ENCODE peak calls at places on chromosomes 11 and 22, in five cellular contexts. One of them, this sample, is unnamed.

GRCh38 chr11:61551630-61552029 is 29.2 kb downstream of the SYT7 start:
- DNase-seq in IMR-90: peak; percentile 50
- DNase-seq in H1: no peak
- DNase-seq in neuronal stem cell: no peak
- DNase-seq in H9: no peak
- DNase-seq in this sample: no peak

GRCh38 chr11:19933801-19934488 is 221.3 kb downstream of the NAV2 start:
- DNase-seq in IMR-90: no peak
- DNase-seq in H1: no peak
- DNase-seq in neuronal stem cell: no peak
- DNase-seq in H9: no peak
- DNase-seq in this sample: no peak

GRCh38 chr22:37951305-37951704 is 2.1 kb downstream of the C22orf23 start:
- DNase-seq in IMR-90: peak; percentile 32
- DNase-seq in H1: no peak
- DNase-seq in neuronal stem cell: no peak
- DNase-seq in H9: peak; percentile 65
- DNase-seq in this sample: peak; percentile 31

GRCh38 chr22:42151924-42152635 is 21.5 kb upstream of the CYP2D6 start:
- DNase-seq in IMR-90: no peak
- DNase-seq in H1: no peak
- DNase-seq in neuronal stem cell: no peak
- DNase-seq in H9: peak; percentile 45
- DNase-seq in this sample: no peak

GRCh38 chr11:108221401-108221800 is 1.0 kb downstream of the NPAT start:
- DNase-seq in IMR-90: peak; percentile 45
- DNase-seq in H1: no peak
- DNase-seq in neuronal stem cell: no peak
- DNase-seq in H9: no peak
- DNase-seq in this sample: peak; percentile 48

GRCh38 chr22:30523646-30524489 is 18.4 kb upstream of the SEC14L4 start:
- DNase-seq in IMR-90: no peak
- DNase-seq in H1: no peak
- DNase-seq in neuronal stem cell: no peak
- DNase-seq in H9: no peak
- DNase-seq in this sample: no peak

GRCh38 chr22:31099841-31100761 is 7.3 kb downstream of the SELENOM start:
- DNase-seq in IMR-90: no peak
- DNase-seq in H1: no peak
- DNase-seq in neuronal stem cell: no peak
- DNase-seq in H9: no peak
- DNase-seq in this sample: no peak

GRCh38 chr11:47380078-47380477 is 1.7 kb upstream of the SPI1 start:
- DNase-seq in IMR-90: no peak
- DNase-seq in H1: no peak
- DNase-seq in neuronal stem cell: no peak
- DNase-seq in H9: no peak
- DNase-seq in this sample: no peak

GRCh38 chr22:42202669-42203068 is 67.8 kb downstream of the TCF20 start:
- DNase-seq in IMR-90: peak; percentile 67
- DNase-seq in H1: no peak
- DNase-seq in neuronal stem cell: no peak
- DNase-seq in H9: no peak
- DNase-seq in this sample: peak; percentile 53

DNA sequence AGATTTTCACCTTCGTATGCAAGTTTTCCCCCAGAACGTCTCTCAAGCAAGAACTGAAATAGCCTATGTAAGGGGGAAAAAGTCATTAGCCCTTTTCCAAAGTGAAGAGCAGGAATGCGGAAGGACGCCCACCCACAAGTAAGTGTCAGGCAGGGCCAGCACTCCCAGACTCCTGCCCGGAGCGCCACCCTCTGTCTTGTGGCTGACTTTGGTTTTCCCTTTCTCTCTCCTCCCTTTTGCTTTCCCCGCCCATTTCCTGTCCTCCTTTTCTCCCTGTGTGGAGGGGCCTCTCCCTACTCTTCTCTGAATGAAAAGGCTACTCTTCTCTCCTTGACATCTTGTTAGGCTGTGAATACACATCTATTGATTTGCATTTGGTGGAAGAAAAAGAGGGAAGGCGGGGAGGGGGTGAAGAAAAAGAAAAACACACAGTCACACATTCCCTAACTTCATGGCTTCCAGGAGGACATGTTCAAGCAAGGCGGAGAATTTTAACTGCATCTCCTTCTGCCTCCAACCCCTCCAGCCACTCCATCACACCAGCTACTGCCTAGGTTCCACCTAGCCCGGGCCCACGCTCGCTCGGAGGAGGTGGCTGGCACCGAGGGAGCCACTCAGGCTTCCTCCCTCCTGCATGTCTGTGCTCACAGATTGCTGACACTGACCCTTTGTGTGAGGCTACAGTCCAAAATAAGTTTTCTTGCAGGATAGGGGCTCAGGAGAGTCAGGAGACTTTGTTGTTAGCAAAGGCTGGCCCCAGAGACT is 9.2 kb upstream of the OPCML start:
- DNase-seq in IMR-90: no peak
- DNase-seq in H1: peak; percentile 57
- DNase-seq in neuronal stem cell: peak; percentile 57
- DNase-seq in H9: peak; percentile 94
- DNase-seq in this sample: no peak
- H2BK5ac ChIP-seq in IMR-90: no peak overlapping the region
- H2BK5ac ChIP-seq in H1: peak overlapping the region; percentile 80
- H2BK5ac ChIP-seq in neuronal stem cell: no peak overlapping the region
- H2BK5ac ChIP-seq in H9: no peak overlapping the region
- H2BK5ac ChIP-seq in this sample: no peak overlapping the region

GRCh38 chr22:20916916-20917810 is at the start of gene CRKL:
- DNase-seq in IMR-90: peak; percentile 97
- DNase-seq in H1: peak; percentile 91
- DNase-seq in neuronal stem cell: peak; percentile 98
- DNase-seq in H9: peak; percentile 98
- DNase-seq in this sample: peak; percentile 97
- H2AK5ac ChIP-seq in IMR-90: peak within 1 kb of the TSS; percentile 84
- H2AK5ac ChIP-seq in H1: no peak within 1 kb of the TSS
- H2AK5ac ChIP-seq in neuronal stem cell: peak within 1 kb of the TSS; percentile 98
- H2AK5ac ChIP-seq in H9: no peak within 1 kb of the TSS
- H2AK5ac ChIP-seq in this sample: peak within 1 kb of the TSS; percentile 54

GRCh38 chr22:35218079-35218478 is 39.2 kb upstream of the HMGXB4 start:
- DNase-seq in IMR-90: peak; percentile 8
- DNase-seq in H1: no peak
- DNase-seq in neuronal stem cell: no peak
- DNase-seq in H9: no peak
- DNase-seq in this sample: no peak

GRCh38 chr22:35215993-35216392 is 41.3 kb upstream of the HMGXB4 start:
- DNase-seq in IMR-90: no peak
- DNase-seq in H1: no peak
- DNase-seq in neuronal stem cell: no peak
- DNase-seq in H9: no peak
- DNase-seq in this sample: no peak

GRCh38 chr22:35217541-35217940 is 39.8 kb upstream of the HMGXB4 start:
- DNase-seq in IMR-90: no peak
- DNase-seq in H1: no peak
- DNase-seq in neuronal stem cell: no peak
- DNase-seq in H9: no peak
- DNase-seq in this sample: no peak

GRCh38 chr22:35220221-35220620 is 37.1 kb upstream of the HMGXB4 start:
- DNase-seq in IMR-90: no peak
- DNase-seq in H1: no peak
- DNase-seq in neuronal stem cell: no peak
- DNase-seq in H9: no peak
- DNase-seq in this sample: no peak

DNA sequence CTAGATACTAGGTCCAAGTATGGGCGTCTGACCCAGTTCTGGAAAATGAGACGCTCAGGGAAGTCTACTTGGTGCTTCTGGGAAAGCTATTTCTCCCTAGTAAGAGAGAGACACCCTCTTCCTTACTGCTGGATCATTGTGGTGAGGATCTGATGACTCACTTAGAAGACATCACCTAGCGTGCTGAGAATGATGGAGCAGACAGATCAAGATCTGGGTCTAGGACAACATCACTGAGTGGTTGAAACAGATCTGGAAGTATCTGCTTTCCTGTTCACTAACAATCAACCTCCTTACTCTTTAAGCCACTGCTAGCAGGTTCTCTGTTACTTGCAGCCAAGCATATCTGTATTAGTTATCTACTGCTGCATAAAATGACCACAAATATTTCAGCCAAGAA is 38.3 kb upstream of the HMGXB4 start:
- DNase-seq in IMR-90: peak; percentile 69
- DNase-seq in H1: no peak
- DNase-seq in neuronal stem cell: no peak
- DNase-seq in H9: no peak
- DNase-seq in this sample: peak; percentile 66
- H2BK5ac ChIP-seq in IMR-90: no peak overlapping the region
- H2BK5ac ChIP-seq in H1: no peak overlapping the region
- H2BK5ac ChIP-seq in neuronal stem cell: no peak overlapping the region
- H2BK5ac ChIP-seq in H9: no peak overlapping the region
- H2BK5ac ChIP-seq in this sample: no peak overlapping the region

GRCh38 chr11:64923151-64923661 is 1.3 kb upstream of the PPP2R5B start:
- DNase-seq in IMR-90: no peak
- DNase-seq in H1: no peak
- DNase-seq in neuronal stem cell: no peak
- DNase-seq in H9: no peak
- DNase-seq in this sample: no peak
- H2AK5ac ChIP-seq in IMR-90: peak overlapping the region; percentile 71
- H2AK5ac ChIP-seq in H1: no peak overlapping the region
- H2AK5ac ChIP-seq in neuronal stem cell: peak overlapping the region; percentile 96
- H2AK5ac ChIP-seq in H9: no peak overlapping the region
- H2AK5ac ChIP-seq in this sample: peak overlapping the region; percentile 65

GRCh38 chr11:96094156-96094555 is 170.2 kb upstream of the MTMR2 start:
- DNase-seq in IMR-90: no peak
- DNase-seq in H1: no peak
- DNase-seq in neuronal stem cell: no peak
- DNase-seq in H9: no peak
- DNase-seq in this sample: no peak

GRCh38 chr11:96088914-96089313 is 165.0 kb upstream of the MTMR2 start:
- DNase-seq in IMR-90: no peak
- DNase-seq in H1: no peak
- DNase-seq in neuronal stem cell: no peak
- DNase-seq in H9: no peak
- DNase-seq in this sample: peak; percentile 48

GRCh38 chr11:96092511-96092910 is 168.6 kb upstream of the MTMR2 start:
- DNase-seq in IMR-90: no peak
- DNase-seq in H1: no peak
- DNase-seq in neuronal stem cell: no peak
- DNase-seq in H9: no peak
- DNase-seq in this sample: no peak

GRCh38 chr11:96090711-96091110 is 166.8 kb upstream of the MTMR2 start:
- DNase-seq in IMR-90: peak; percentile 85
- DNase-seq in H1: no peak
- DNase-seq in neuronal stem cell: no peak
- DNase-seq in H9: no peak
- DNase-seq in this sample: peak; percentile 86

GRCh38 chr11:96091476-96091875 is 167.6 kb upstream of the MTMR2 start:
- DNase-seq in IMR-90: peak; percentile 27
- DNase-seq in H1: no peak
- DNase-seq in neuronal stem cell: no peak
- DNase-seq in H9: no peak
- DNase-seq in this sample: no peak
- H2BK5ac ChIP-seq in IMR-90: no peak overlapping the region
- H2BK5ac ChIP-seq in H1: no peak overlapping the region
- H2BK5ac ChIP-seq in neuronal stem cell: no peak overlapping the region
- H2BK5ac ChIP-seq in H9: no peak overlapping the region
- H2BK5ac ChIP-seq in this sample: no peak overlapping the region

GRCh38 chr11:476416-476815 is 26.3 kb downstream of the PTDSS2 start:
- DNase-seq in IMR-90: no peak
- DNase-seq in H1: no peak
- DNase-seq in neuronal stem cell: no peak
- DNase-seq in H9: no peak
- DNase-seq in this sample: no peak
- H2AK5ac ChIP-seq in IMR-90: no peak overlapping the region
- H2AK5ac ChIP-seq in H1: no peak overlapping the region
- H2AK5ac ChIP-seq in neuronal stem cell: no peak overlapping the region
- H2AK5ac ChIP-seq in H9: no peak overlapping the region
- H2AK5ac ChIP-seq in this sample: no peak overlapping the region

GRCh38 chr11:123378096-123378495 is 52.0 kb upstream of the GRAMD1B start:
- DNase-seq in IMR-90: no peak
- DNase-seq in H1: no peak
- DNase-seq in neuronal stem cell: no peak
- DNase-seq in H9: no peak
- DNase-seq in this sample: no peak
- H2BK5ac ChIP-seq in IMR-90: no peak overlapping the region
- H2BK5ac ChIP-seq in H1: no peak overlapping the region
- H2BK5ac ChIP-seq in neuronal stem cell: no peak overlapping the region
- H2BK5ac ChIP-seq in H9: no peak overlapping the region
- H2BK5ac ChIP-seq in this sample: no peak overlapping the region

GRCh38 chr11:69144719-69145365 is 10.9 kb upstream of the SMIM38 start:
- DNase-seq in IMR-90: peak; percentile 70
- DNase-seq in H1: no peak
- DNase-seq in neuronal stem cell: no peak
- DNase-seq in H9: no peak
- DNase-seq in this sample: no peak

GRCh38 chr11:69140635-69141034 is 15.1 kb upstream of the SMIM38 start:
- DNase-seq in IMR-90: no peak
- DNase-seq in H1: no peak
- DNase-seq in neuronal stem cell: no peak
- DNase-seq in H9: no peak
- DNase-seq in this sample: no peak

GRCh38 chr11:69144316-69144715 is 11.4 kb upstream of the SMIM38 start:
- DNase-seq in IMR-90: peak; percentile 19
- DNase-seq in H1: no peak
- DNase-seq in neuronal stem cell: no peak
- DNase-seq in H9: no peak
- DNase-seq in this sample: no peak

GRCh38 chr11:69142894-69143293 is 12.8 kb upstream of the SMIM38 start:
- DNase-seq in IMR-90: no peak
- DNase-seq in H1: no peak
- DNase-seq in neuronal stem cell: no peak
- DNase-seq in H9: no peak
- DNase-seq in this sample: no peak

GRCh38 chr11:69141742-69142141 is 14.0 kb upstream of the SMIM38 start:
- DNase-seq in IMR-90: peak; percentile 8
- DNase-seq in H1: no peak
- DNase-seq in neuronal stem cell: no peak
- DNase-seq in H9: no peak
- DNase-seq in this sample: no peak
- H2AK5ac ChIP-seq in IMR-90: no peak overlapping the region
- H2AK5ac ChIP-seq in H1: no peak overlapping the region
- H2AK5ac ChIP-seq in neuronal stem cell: no peak overlapping the region
- H2AK5ac ChIP-seq in H9: no peak overlapping the region
- H2AK5ac ChIP-seq in this sample: no peak overlapping the region

GRCh38 chr11:128397362-128397761 is 190.0 kb downstream of the ETS1 start:
- DNase-seq in IMR-90: no peak
- DNase-seq in H1: no peak
- DNase-seq in neuronal stem cell: no peak
- DNase-seq in H9: no peak
- DNase-seq in this sample: no peak
- H2BK5ac ChIP-seq in IMR-90: no peak overlapping the region
- H2BK5ac ChIP-seq in H1: no peak overlapping the region
- H2BK5ac ChIP-seq in neuronal stem cell: no peak overlapping the region
- H2BK5ac ChIP-seq in H9: no peak overlapping the region
- H2BK5ac ChIP-seq in this sample: no peak overlapping the region